ENCODE peak calls at places on chromosome 10, in five cellular contexts. J, V, O, G and M are unnamed samples.

GRCh38 chr10:129870926-129871660 is 93.0 kb downstream of the EBF3 start:
- DNase-seq in J (peak; percentile 76), V (no peak), O (no peak), G (peak; percentile 10), M (no peak)

GRCh38 chr10:71243756-71244637 is 31.6 kb downstream of the UNC5B start:
- DNase-seq in J (no peak), V (no peak), O (peak; percentile 36), G (no peak), M (peak; percentile 58)

GRCh38 chr10:93346712-93347111 is 135.4 kb downstream of the MYOF start:
- DNase-seq in J (no peak), V (no peak), O (no peak), G (no peak), M (no peak)

GRCh38 chr10:78861456-78862327 is 207.1 kb upstream of the ZMIZ1 start:
- DNase-seq in J (no peak), V (peak; percentile 19), O (no peak), G (no peak), M (no peak)

GRCh38 chr10:24259365-24260125 is 50.6 kb downstream of the KIAA1217 start:
- DNase-seq in J (no peak), V (no peak), O (no peak), G (no peak), M (no peak)

GRCh38 chr10:125692932-125693847 is 10.2 kb upstream of the TEX36 start:
- DNase-seq in J (no peak), V (no peak), O (no peak), G (peak; percentile 61), M (no peak)

GRCh38 chr10:132784582-132785432 is 1.1 kb downstream of the NKX6-2 start:
- DNase-seq in J (peak; percentile 56), V (no peak), O (no peak), G (no peak), M (no peak)

GRCh38 chr10:48465860-48466521 is 138.9 kb downstream of the ARHGAP22 start:
- DNase-seq in J (no peak), V (no peak), O (no peak), G (no peak), M (peak; percentile 90)

GRCh38 chr10:90042075-90042474 is 340.7 kb downstream of the KIF20B start:
- DNase-seq in J (no peak), V (no peak), O (no peak), G (no peak), M (peak; percentile 36)

GRCh38 chr10:75771606-75772005 is 340.2 kb downstream of the LRMDA start:
- DNase-seq in J (no peak), V (no peak), O (no peak), G (no peak), M (no peak)

GRCh38 chr10:132146271-132146671 is 40.5 kb upstream of the DPYSL4 start:
- DNase-seq in J (no peak), V (no peak), O (peak; percentile 41), G (no peak), M (peak; percentile 85)

GRCh38 chr10:72254891-72255568 is 18.7 kb upstream of the DDIT4 start:
- DNase-seq in J (peak; percentile 80), V (peak; percentile 83), O (peak; percentile 89), G (peak; percentile 94), M (peak; percentile 90)

GRCh38 chr10:126352446-126352845 is 35.8 kb downstream of the ADAM12 start:
- DNase-seq in J (no peak), V (no peak), O (no peak), G (no peak), M (no peak)

GRCh38 chr10:44961931-44962750 is 2.5 kb downstream of the RASSF4 start:
- DNase-seq in J (no peak), V (no peak), O (no peak), G (no peak), M (no peak)

GRCh38 chr10:44965104-44965503 is 5.5 kb downstream of the RASSF4 start:
- DNase-seq in J (no peak), V (no peak), O (no peak), G (no peak), M (no peak)

GRCh38 chr10:44962870-44963738 is 3.5 kb downstream of the RASSF4 start:
- DNase-seq in J (peak; percentile 76), V (no peak), O (no peak), G (no peak), M (no peak)

GRCh38 chr10:44965651-44966097 is 6.1 kb downstream of the RASSF4 start:
- DNase-seq in J (no peak), V (no peak), O (no peak), G (no peak), M (no peak)

DNA sequence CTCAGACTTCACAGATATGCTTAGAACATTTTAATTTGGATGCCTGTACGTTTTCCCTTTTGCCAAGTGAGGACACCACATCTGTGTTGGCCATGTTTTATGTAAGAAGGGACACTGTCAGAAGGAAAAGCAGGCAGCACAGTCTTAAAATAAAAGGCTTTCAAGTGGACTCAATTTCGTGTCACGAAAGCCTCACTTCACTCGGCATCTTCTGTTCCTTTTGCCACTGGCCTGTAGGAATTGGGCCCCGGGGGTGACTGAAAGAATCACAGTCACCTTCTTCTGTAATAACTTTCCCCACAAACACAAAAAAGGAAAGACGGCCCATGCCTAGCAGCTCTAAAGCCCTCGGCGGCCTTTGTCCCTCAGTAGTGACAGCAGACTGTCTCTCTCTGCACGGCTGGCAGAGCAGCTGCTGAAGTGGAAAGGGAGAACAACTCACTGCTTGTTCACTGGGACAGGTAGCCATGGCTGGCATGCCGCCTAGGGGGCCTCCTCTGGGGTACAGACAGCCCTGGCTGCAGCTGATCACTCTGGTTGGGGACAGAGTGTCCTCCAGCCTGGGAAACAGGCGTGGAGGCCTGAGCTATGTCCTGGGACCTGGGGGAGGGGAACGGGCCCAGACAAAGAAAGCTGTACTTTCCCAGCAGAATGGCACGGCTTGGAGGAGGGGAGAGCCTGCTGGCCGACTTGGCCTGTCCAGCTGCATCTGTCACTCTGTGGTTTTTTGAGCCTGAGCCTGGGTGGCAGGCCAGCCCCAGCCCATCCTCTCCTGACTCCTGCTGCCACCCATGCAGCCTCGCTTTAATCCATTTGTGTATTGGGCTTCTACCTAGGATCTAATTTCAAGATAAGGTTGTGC is 4.4 kb downstream of the RASSF4 start:
- DNase-seq in J (peak; percentile 89), V (peak; percentile 72), O (peak; percentile 85), G (peak; percentile 46), M (no peak)
- TF ChIP-seq CTCF in J (no peak), V (no peak), O (no peak), G (no peak), M (no peak)

DNA sequence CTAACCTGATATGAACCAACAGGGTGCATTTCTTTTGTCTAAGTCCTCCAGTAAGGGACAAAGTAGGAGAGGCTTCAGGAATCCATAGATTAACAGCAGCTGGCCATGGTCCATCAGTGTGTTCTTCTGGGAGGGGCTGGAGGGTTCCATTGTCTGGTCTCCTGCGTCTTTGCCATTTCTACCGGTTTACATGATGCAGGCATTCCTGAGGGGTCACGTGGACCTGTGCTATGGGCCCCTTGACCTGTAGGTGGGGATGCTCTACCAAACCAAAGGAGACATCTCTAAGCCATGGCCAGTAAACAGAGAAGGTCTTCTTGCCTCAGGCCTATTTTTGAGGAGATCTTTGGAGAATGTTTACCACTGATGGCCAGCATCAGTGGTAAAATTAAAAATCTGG is 28.7 kb upstream of the HABP2 start:
- DNase-seq in J (peak; percentile 45), V (no peak), O (no peak), G (no peak), M (no peak)
- TF ChIP-seq CTCF in J (no peak), V (no peak), O (no peak), G (no peak), M (no peak)

GRCh38 chr10:114405011-114405350 is 679 bp upstream of the AFAP1L2 start:
- DNase-seq in J (no peak), V (no peak), O (no peak), G (no peak), M (no peak)

GRCh38 chr10:114402233-114402632 is 2.1 kb downstream of the AFAP1L2 start:
- DNase-seq in J (no peak), V (no peak), O (no peak), G (no peak), M (no peak)

GRCh38 chr10:114404171-114405010 is at the start of gene AFAP1L2:
- DNase-seq in J (peak; percentile 63), V (no peak), O (no peak), G (no peak), M (no peak)

GRCh38 chr10:114402871-114403544 is 1.3 kb downstream of the AFAP1L2 start:
- DNase-seq in J (peak; percentile 27), V (no peak), O (no peak), G (no peak), M (no peak)

GRCh38 chr10:114403545-114404161 is 649 bp downstream of the AFAP1L2 start:
- DNase-seq in J (peak; percentile 75), V (no peak), O (no peak), G (no peak), M (no peak)
- TF ChIP-seq CTCF in J (peak; percentile 51), V (no peak), O (peak; percentile 16), G (peak; percentile 34), M (peak; percentile 72)

DNA sequence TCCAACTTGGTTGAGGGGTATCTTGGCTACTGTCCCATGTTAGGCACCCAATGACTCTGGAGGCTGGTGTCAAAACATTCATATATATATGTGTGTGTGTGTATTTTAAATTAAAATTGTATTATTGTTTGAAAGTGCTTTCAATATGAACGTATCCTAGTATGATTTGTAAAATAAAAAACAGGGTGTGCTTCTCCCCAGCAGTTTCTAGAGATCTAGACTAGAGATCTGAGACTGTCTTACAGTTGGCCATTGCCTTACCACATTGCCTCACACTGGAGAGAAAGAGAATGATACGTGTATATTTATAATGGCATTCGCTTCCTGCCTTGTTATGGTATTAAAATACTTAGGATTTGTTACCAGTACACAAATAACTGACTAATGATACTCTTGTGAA is 1.2 kb downstream of the BAG3 start:
- DNase-seq in J (peak; percentile 29), V (no peak), O (no peak), G (peak; percentile 44), M (no peak)
- TF ChIP-seq CTCF in J (peak; percentile 31), V (peak; percentile 20), O (peak; percentile 35), G (peak; percentile 41), M (peak; percentile 73)

GRCh38 chr10:114730291-114730690 is 72.2 kb upstream of the ABLIM1 start:
- DNase-seq in J (no peak), V (no peak), O (no peak), G (no peak), M (no peak)
- TF ChIP-seq CTCF in J (no peak), V (no peak), O (no peak), G (no peak), M (no peak)

GRCh38 chr10:13056461-13057077 is 43.4 kb upstream of the OPTN start:
- DNase-seq in J (peak; percentile 50), V (no peak), O (no peak), G (no peak), M (no peak)
- TF ChIP-seq CTCF in J (peak; percentile 65), V (no peak), O (peak; percentile 22), G (peak; percentile 21), M (peak; percentile 89)